ENCODE peak calls at places on chromosomes 6 and 20, in ten cellular contexts. M is uterus, H is Peyer's patch, Z is right lobe of liver, W is body of pancreas, B is prostate gland, D is heart left ventricle, I is spleen, T is HCT116, Q is IMR-90. K is an unnamed sample.

GRCh38 chr20:35192071-35192872 is 20.4 kb downstream of the PROCR start:
- DNase-seq in D (no peak), T (no peak), I (no peak), W (peak), Q (peak), B (peak), M (no peak), Z (no peak), H (no peak), K (no peak)

GRCh38 chr20:10984294-10984693 is 310.5 kb upstream of the JAG1 start:
- DNase-seq in M (no peak), W (no peak), Z (no peak), B (no peak), T (no peak), I (no peak), Q (no peak), H (no peak), D (no peak), K (no peak)

GRCh38 chr6:165987483-165988305 is 180.0 kb downstream of the TBXT start:
- DNase-seq in Z (no peak), M (peak), T (no peak), Q (peak), W (peak), B (no peak), I (no peak), H (no peak), D (peak), K (peak)

GRCh38 chr6:148240463-148240845 is 102.2 kb upstream of the SASH1 start:
- DNase-seq in I (no peak), W (no peak), B (no peak), M (no peak), D (peak), Q (peak), T (no peak), Z (no peak), H (no peak), K (no peak)

GRCh38 chr6:148878683-148879082 is 131.9 kb downstream of the UST start:
- DNase-seq in M (no peak), T (no peak), H (no peak), W (no peak), Z (no peak), D (no peak), I (no peak), Q (no peak), B (no peak), K (no peak)

GRCh38 chr6:156727715-156728385 is 49.3 kb upstream of the ARID1B start:
- DNase-seq in T (no peak), I (no peak), Q (no peak), Z (no peak), W (no peak), B (no peak), M (no peak), H (no peak), D (no peak), K (no peak)

GRCh38 chr20:62164879-62165761 is 17.7 kb upstream of the MTG2 start:
- DNase-seq in M (no peak), Q (no peak), Z (no peak), I (peak), B (no peak), D (no peak), W (no peak), H (no peak), T (no peak), K (no peak)

GRCh38 chr6:170124836-170125235 is 166.0 kb downstream of the DLL1 start:
- DNase-seq in Z (peak), D (peak), B (peak), H (peak), M (no peak), T (no peak), I (peak), Q (no peak), W (peak), K (no peak)

GRCh38 chr20:50029697-50030428 is 47.1 kb downstream of the SNAI1 start:
- DNase-seq in W (peak), H (no peak), T (no peak), D (peak), I (no peak), B (no peak), Q (peak), Z (peak), M (peak), K (peak)
- TF ChIP-seq POLR2A in W (no peak), H (no peak), T (no peak), D (no peak), I (no peak), B (no peak), Q (peak), Z (peak), M (no peak), K (no peak)

GRCh38 chr20:36854343-36855240 is 21.3 kb upstream of the TLDC2 start:
- DNase-seq in W (no peak), M (no peak), Z (no peak), H (peak), T (no peak), I (no peak), Q (peak), D (peak), B (no peak), K (no peak)

GRCh38 chr20:36856691-36857635 is 19.0 kb upstream of the TLDC2 start:
- DNase-seq in D (peak), I (peak), H (no peak), T (no peak), Q (peak), B (peak), Z (no peak), M (no peak), W (no peak), K (no peak)

GRCh38 chr20:36855241-36855657 is 20.7 kb upstream of the TLDC2 start:
- DNase-seq in B (no peak), W (no peak), D (no peak), T (no peak), Z (no peak), M (no peak), I (no peak), H (no peak), Q (no peak), K (peak)

GRCh38 chr20:36859282-36859555 is 16.7 kb upstream of the TLDC2 start:
- DNase-seq in T (no peak), Q (no peak), Z (no peak), I (no peak), H (no peak), M (no peak), D (no peak), W (no peak), B (no peak), K (no peak)

GRCh38 chr20:36856196-36856595 is 19.7 kb upstream of the TLDC2 start:
- DNase-seq in Q (no peak), Z (no peak), M (no peak), B (no peak), D (no peak), H (no peak), I (no peak), W (no peak), T (no peak), K (no peak)
- TF ChIP-seq POLR2A in Q (no peak), Z (no peak), M (no peak), B (no peak), D (no peak), H (no peak), I (no peak), W (no peak), T (no peak), K (no peak)

DNA sequence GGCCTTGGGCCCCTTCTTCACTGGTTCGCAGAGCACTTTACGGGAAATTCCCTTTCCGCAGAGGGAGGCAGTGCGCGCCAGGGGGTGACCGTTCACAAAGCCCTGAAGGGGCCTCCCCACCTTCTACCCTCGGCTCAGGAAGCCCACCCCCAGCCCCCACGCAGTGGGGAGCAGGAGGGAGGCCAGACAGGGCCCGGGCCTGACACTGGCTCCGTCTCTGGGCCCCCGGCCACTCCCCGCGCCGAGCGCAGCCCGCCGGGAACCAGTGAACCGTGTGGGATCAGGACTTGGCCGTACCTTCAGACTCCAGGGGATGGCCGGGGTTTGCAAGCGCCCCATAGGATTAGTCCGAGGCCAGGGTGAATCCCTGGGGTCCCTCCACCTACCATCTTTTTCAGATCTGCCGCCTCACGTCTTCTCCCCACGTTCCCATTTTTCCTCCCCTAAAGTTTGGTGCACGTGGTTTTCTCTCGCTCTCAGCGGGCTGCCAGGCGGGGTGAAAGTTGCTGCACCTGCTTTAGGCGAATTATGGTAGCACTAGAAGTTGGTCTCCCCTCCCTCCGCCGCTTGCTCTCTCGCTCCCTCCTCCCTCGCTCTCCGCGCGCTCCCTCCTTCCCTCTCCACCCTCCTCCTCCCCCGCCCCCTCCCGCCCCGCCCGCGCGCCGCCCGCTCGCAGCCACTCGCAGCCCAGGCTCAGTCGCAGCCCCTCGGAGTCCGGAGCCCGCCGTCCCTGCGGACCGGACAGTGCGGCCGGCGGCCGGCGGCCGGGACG is at the start of gene FOXP4:
- DNase-seq in Q (peak), M (peak), B (peak), D (peak), W (peak), T (peak), Z (peak), H (peak), I (peak), K (peak)
- TF ChIP-seq POLR2A in Q (no peak), M (no peak), B (no peak), D (no peak), W (peak), T (no peak), Z (no peak), H (no peak), I (no peak), K (peak)

DNA sequence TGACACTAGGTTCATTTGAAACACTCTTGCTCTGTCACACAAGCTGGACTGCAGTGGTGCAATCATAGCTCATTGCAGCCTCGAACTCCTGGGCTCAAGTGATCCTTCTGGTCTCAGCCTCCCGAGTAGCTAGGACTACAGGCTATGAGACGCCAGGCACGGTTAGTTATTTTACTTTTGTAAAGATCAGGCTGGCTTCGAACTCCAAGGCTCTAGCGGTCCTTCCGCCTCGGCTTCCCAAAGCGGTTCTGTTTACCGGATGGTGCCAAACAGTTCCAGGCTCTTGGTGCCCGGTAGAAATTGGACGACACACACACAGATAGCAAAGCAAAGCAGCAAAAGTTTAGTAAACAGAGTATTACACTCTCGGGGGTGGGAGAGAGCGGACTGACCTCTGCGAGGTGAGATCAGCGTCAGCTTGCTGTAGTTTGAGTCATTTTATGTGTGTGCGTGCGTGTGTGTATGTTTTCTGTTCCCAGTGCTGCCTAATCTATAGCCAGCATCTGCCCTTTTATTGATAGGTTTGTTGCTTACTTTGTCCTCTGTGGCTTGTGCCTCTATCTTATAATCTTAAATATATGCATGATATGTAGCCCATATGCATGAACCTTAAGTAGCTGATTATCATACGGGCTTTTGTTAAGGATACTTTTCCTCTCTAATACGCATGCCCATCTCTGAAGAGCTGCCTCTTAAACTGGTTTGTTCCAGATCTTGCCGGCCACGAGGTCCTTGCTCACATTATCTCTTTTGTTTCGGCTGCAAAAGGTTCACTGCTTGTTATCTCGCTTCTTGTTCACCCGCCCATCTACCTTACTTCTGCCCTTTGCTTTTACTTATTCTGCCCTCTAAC is 75.2 kb downstream of the OR2B2 start:
- DNase-seq in D (peak), B (peak), T (peak), H (peak), Z (no peak), I (peak), W (peak), M (peak), Q (peak), K (no peak)
- TF ChIP-seq POLR2A in D (peak), B (peak), T (peak), H (peak), Z (peak), I (no peak), W (peak), M (peak), Q (peak), K (peak)

GRCh38 chr6:11824986-11825385 is 46.4 kb upstream of the ADTRP start:
- DNase-seq in I (no peak), B (no peak), T (no peak), Z (no peak), Q (peak), D (no peak), W (no peak), M (no peak), H (no peak), K (no peak)
- TF ChIP-seq POLR2A in I (no peak), B (no peak), T (no peak), Z (no peak), Q (no peak), D (no peak), W (no peak), M (no peak), H (no peak), K (no peak)

GRCh38 chr20:18588554-18589043 is 745 bp downstream of the DTD1 start:
- DNase-seq in I (peak), D (no peak), B (no peak), T (no peak), H (peak), Q (no peak), Z (no peak), W (no peak), M (peak), K (no peak)

GRCh38 chr20:18585134-18585533 is 2.7 kb upstream of the DTD1 start:
- DNase-seq in Z (no peak), D (no peak), W (no peak), Q (peak), M (no peak), H (no peak), B (no peak), T (peak), I (no peak), K (no peak)

GRCh38 chr20:18590163-18590562 is 2.3 kb downstream of the DTD1 start:
- DNase-seq in Q (no peak), H (no peak), D (no peak), I (no peak), T (no peak), M (no peak), W (no peak), B (no peak), Z (no peak), K (no peak)

DNA sequence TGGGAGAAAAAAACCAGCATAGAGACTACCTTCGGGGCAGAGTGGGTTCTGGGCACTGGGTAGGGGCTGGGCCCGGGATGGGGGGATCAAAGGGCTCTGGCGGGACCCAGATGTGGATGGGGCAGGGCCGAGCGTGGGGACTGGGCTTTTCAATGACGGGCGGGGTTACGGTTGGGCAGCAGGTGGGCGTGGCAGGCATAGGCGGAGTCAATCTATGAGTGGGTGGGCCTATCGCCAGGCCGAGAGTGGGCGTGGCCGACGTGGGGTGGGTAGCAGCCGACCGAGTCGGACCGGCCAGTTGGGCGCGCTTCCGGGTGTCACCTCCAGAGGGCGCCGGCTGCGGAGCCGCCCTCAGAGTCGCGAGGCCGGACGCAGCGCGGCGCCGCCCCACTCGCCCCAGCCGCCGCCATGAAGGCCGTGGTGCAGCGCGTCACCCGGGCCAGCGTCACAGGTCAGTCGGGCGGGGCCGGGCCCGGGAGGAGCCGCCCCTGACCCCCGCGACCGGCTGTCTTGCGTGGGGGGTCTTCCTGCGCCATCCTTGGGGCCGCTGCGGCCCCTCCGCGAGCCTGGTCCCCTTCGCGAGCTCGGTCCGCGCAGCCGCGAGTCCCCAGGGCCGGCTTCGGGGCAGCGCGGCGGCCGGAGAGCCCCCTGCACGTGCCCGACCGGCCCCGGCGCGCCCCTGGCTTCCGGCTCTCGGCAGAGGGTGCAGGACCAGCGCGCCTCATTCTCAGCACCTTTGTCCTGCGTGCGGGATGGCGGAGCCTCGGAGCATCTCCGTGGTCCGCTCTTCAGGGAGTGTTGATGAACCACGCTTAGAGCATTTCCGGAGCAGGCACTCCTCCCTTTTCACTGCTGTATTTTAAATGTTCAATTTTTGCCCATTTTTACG is at the start of gene DTD1:
- DNase-seq in Q (peak), B (peak), Z (peak), H (peak), W (peak), D (peak), T (peak), I (peak), M (peak), K (peak)
- TF ChIP-seq POLR2A in Q (peak), B (peak), Z (peak), H (no peak), W (peak), D (peak), T (peak), I (no peak), M (no peak), K (peak)

GRCh38 chr6:7204726-7205125 is 97.0 kb downstream of the RREB1 start:
- DNase-seq in Z (no peak), H (no peak), Q (peak), D (no peak), I (no peak), M (no peak), B (no peak), T (no peak), W (no peak), K (no peak)

GRCh38 chr6:7201444-7201731 is 93.6 kb downstream of the RREB1 start:
- DNase-seq in T (no peak), B (no peak), D (no peak), Z (no peak), M (no peak), H (no peak), I (no peak), W (no peak), Q (no peak), K (no peak)

GRCh38 chr6:7203939-7204338 is 96.2 kb downstream of the RREB1 start:
- DNase-seq in T (no peak), Z (no peak), I (no peak), W (no peak), D (no peak), B (no peak), Q (no peak), M (no peak), H (no peak), K (no peak)

GRCh38 chr6:7200598-7201443 is 93.1 kb downstream of the RREB1 start:
- DNase-seq in Z (peak), B (peak), H (no peak), Q (no peak), D (no peak), M (no peak), W (peak), I (no peak), T (no peak), K (no peak)

DNA sequence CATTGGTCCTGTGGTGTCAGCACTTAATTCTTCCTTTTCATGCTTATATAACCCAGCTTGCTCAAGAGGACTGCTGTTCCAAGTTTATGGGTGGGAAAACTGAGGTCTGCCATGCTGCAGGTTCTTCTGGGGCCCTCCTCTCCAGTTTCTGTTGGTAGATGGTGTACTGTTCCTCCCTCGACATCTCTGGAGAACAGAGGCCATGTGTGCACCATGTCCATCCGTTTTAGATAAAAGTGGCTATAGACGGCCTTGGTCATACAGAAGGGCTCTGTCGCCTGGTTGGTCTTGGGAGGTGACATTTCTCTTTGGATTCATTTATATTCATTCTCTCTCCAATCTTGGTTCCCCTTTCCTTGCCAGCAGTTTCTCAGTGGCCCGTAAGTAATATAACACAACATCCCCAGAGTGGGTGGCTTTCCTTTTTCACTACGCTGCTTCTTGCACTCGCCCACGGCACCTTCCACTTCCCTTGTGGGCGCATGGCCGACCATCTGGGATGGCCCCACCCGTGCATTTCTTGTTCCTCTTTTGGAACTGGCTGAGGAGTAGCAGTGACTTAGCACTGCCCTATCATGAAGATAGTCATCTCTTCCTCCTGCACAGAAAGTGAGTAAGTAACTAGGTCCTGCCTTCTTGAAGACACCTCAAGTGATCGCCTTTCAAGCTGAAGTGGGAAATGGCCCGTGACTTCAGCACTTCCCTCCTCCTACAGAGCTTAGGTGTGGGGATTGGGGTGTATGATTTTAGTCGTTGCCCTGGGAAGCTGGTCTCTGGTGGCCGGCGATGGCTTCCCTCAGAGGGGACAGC is 94.2 kb downstream of the RREB1 start:
- DNase-seq in Q (no peak), D (peak), T (no peak), M (no peak), I (peak), W (no peak), H (no peak), Z (peak), B (no peak), K (no peak)
- TF ChIP-seq POLR2A in Q (no peak), D (no peak), T (no peak), M (no peak), I (no peak), W (no peak), H (no peak), Z (no peak), B (no peak), K (no peak)

DNA sequence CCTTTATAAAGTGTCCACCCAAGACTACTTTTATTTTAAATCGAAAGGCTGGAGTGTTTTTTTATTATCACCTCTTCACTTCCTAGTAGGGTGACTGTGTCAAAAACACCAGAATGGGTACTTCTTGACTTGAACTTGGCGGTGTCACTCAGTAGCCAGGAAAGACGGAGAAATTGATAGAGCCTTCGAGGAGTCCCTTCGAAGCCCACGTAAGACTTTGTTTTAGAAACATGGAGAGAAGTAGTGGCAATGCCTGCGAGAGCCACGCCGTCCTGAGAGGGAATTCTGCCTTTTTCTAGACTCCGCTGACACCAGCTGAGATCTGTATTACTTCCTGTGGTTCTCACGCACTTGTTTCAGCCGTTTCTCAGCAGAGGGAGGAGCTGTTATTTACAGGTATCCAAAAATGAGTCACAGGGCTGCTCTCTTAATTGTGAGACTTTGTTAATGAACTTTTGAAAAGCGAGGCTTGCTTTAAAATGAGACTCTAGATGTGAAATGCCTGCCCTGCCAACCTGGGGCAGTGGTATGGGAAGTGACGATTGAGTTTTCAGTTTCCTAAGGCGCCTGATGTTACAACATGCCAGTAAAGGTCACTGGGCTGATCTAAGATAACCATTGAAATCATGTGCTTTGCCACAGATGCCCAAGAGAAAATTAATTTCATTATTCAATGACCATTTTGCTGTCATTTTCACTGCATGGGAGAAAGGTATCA is 852 bp downstream of the STX11 start:
- DNase-seq in Z (no peak), M (no peak), T (no peak), I (peak), D (no peak), Q (no peak), H (no peak), W (no peak), B (no peak), K (no peak)
- TF ChIP-seq POLR2A in Z (peak), M (no peak), T (no peak), I (no peak), D (no peak), Q (no peak), H (peak), W (peak), B (no peak), K (no peak)